ENCODE peak calls at places on chromosomes 3 and 15, in five cellular contexts. One of them, this sample, is unnamed.

GRCh38 chr15:70142322-70143191 is 44.8 kb upstream of the TLE3 start:
- DNase-seq in uterus: peak; percentile 47
- DNase-seq in K562: no peak
- DNase-seq in thyroid gland: peak; percentile 65
- DNase-seq in Peyer's patch: no peak
- DNase-seq in this sample: no peak

GRCh38 chr3:132870596-132870995 is 148.4 kb upstream of the NPHP3 start:
- DNase-seq in uterus: no peak
- DNase-seq in K562: no peak
- DNase-seq in thyroid gland: no peak
- DNase-seq in Peyer's patch: no peak
- DNase-seq in this sample: no peak

GRCh38 chr3:88141458-88142083 is 8.2 kb upstream of the C3orf38 start:
- DNase-seq in uterus: no peak
- DNase-seq in K562: no peak
- DNase-seq in thyroid gland: no peak
- DNase-seq in Peyer's patch: no peak
- DNase-seq in this sample: no peak

GRCh38 chr3:180358179-180358578 is 243.8 kb upstream of the TTC14 start:
- DNase-seq in uterus: no peak
- DNase-seq in K562: no peak
- DNase-seq in thyroid gland: no peak
- DNase-seq in Peyer's patch: no peak
- DNase-seq in this sample: no peak

GRCh38 chr3:148023994-148024393 is 614.8 kb downstream of the ZIC1 start:
- DNase-seq in uterus: no peak
- DNase-seq in K562: no peak
- DNase-seq in thyroid gland: no peak
- DNase-seq in Peyer's patch: no peak
- DNase-seq in this sample: no peak

GRCh38 chr3:107524214-107525100 is 1.7 kb downstream of the BBX start:
- DNase-seq in uterus: peak; percentile 51
- DNase-seq in K562: peak; percentile 38
- DNase-seq in thyroid gland: peak; percentile 80
- DNase-seq in Peyer's patch: peak; percentile 68
- DNase-seq in this sample: peak; percentile 42

GRCh38 chr15:70436428-70436827 is 326.9 kb downstream of the UACA start:
- DNase-seq in uterus: no peak
- DNase-seq in K562: no peak
- DNase-seq in thyroid gland: no peak
- DNase-seq in Peyer's patch: peak; percentile 3
- DNase-seq in this sample: no peak

GRCh38 chr15:100544290-100544945 is 15.7 kb upstream of the CERS3 start:
- DNase-seq in uterus: no peak
- DNase-seq in K562: no peak
- DNase-seq in thyroid gland: no peak
- DNase-seq in Peyer's patch: no peak
- DNase-seq in this sample: no peak

GRCh38 chr15:36832792-36833191 is 253.4 kb downstream of the CDIN1 start:
- DNase-seq in uterus: no peak
- DNase-seq in K562: no peak
- DNase-seq in thyroid gland: no peak
- DNase-seq in Peyer's patch: no peak
- DNase-seq in this sample: no peak

GRCh38 chr15:74365619-74366445 is 1.6 kb downstream of the CYP11A1 start:
- DNase-seq in uterus: peak; percentile 69
- DNase-seq in K562: no peak
- DNase-seq in thyroid gland: peak; percentile 28
- DNase-seq in Peyer's patch: no peak
- DNase-seq in this sample: no peak

GRCh38 chr15:82548700-82549099 is 8.4 kb upstream of the RPS17 start:
- DNase-seq in uterus: no peak
- DNase-seq in K562: peak; percentile 19
- DNase-seq in thyroid gland: no peak
- DNase-seq in Peyer's patch: no peak
- DNase-seq in this sample: no peak

GRCh38 chr3:48427630-48427962 is 2.3 kb downstream of the PLXNB1 start:
- DNase-seq in uterus: no peak
- DNase-seq in K562: no peak
- DNase-seq in thyroid gland: peak; percentile 54
- DNase-seq in Peyer's patch: no peak
- DNase-seq in this sample: peak; percentile 21

GRCh38 chr3:129971368-129972052 is 3.0 kb upstream of the TRH start:
- DNase-seq in uterus: no peak
- DNase-seq in K562: no peak
- DNase-seq in thyroid gland: no peak
- DNase-seq in Peyer's patch: no peak
- DNase-seq in this sample: no peak

GRCh38 chr15:50685191-50685975 is 1.2 kb downstream of the TRPM7 start:
- DNase-seq in uterus: no peak
- DNase-seq in K562: no peak
- DNase-seq in thyroid gland: peak; percentile 17
- DNase-seq in Peyer's patch: no peak
- DNase-seq in this sample: no peak

GRCh38 chr3:82020282-82020681 is 258.8 kb upstream of the GBE1 start:
- DNase-seq in uterus: no peak
- DNase-seq in K562: no peak
- DNase-seq in thyroid gland: no peak
- DNase-seq in Peyer's patch: no peak
- DNase-seq in this sample: no peak

GRCh38 chr3:139794469-139795265 is 116.9 kb upstream of the NMNAT3 start:
- DNase-seq in uterus: no peak
- DNase-seq in K562: no peak
- DNase-seq in thyroid gland: no peak
- DNase-seq in Peyer's patch: no peak
- DNase-seq in this sample: no peak

GRCh38 chr15:47975422-47975821 is 145.4 kb upstream of the SLC24A5 start:
- DNase-seq in uterus: no peak
- DNase-seq in K562: no peak
- DNase-seq in thyroid gland: no peak
- DNase-seq in Peyer's patch: no peak
- DNase-seq in this sample: no peak

GRCh38 chr3:116059421-116060096 is 385.7 kb downstream of the LSAMP start:
- DNase-seq in uterus: no peak
- DNase-seq in K562: peak; percentile 10
- DNase-seq in thyroid gland: peak; percentile 4
- DNase-seq in Peyer's patch: no peak
- DNase-seq in this sample: no peak

GRCh38 chr15:48414015-48414414 is 82.8 kb downstream of the DUT start:
- DNase-seq in uterus: no peak
- DNase-seq in K562: no peak
- DNase-seq in thyroid gland: no peak
- DNase-seq in Peyer's patch: no peak
- DNase-seq in this sample: no peak

GRCh38 chr15:93087825-93088199 is 1.2 kb downstream of the RGMA start:
- DNase-seq in uterus: peak; percentile 84
- DNase-seq in K562: peak; percentile 71
- DNase-seq in thyroid gland: peak; percentile 59
- DNase-seq in Peyer's patch: peak; percentile 80
- DNase-seq in this sample: peak; percentile 52

GRCh38 chr15:42549052-42549491 is 434 bp downstream of the HAUS2 start:
- DNase-seq in uterus: peak; percentile 25
- DNase-seq in K562: no peak
- DNase-seq in thyroid gland: peak; percentile 30
- DNase-seq in Peyer's patch: no peak
- DNase-seq in this sample: peak; percentile 31

GRCh38 chr15:87610366-87610765 is 646.2 kb downstream of the NTRK3 start:
- DNase-seq in uterus: peak; percentile 22
- DNase-seq in K562: peak; percentile 54
- DNase-seq in thyroid gland: no peak
- DNase-seq in Peyer's patch: no peak
- DNase-seq in this sample: no peak

GRCh38 chr3:11641683-11642407 is 1.9 kb downstream of the VGLL4 start:
- DNase-seq in uterus: no peak
- DNase-seq in K562: peak; percentile 24
- DNase-seq in thyroid gland: peak; percentile 30
- DNase-seq in Peyer's patch: no peak
- DNase-seq in this sample: no peak

GRCh38 chr3:26106119-26106690 is 316.3 kb downstream of the OXSM start:
- DNase-seq in uterus: no peak
- DNase-seq in K562: no peak
- DNase-seq in thyroid gland: no peak
- DNase-seq in Peyer's patch: no peak
- DNase-seq in this sample: no peak

GRCh38 chr3:49929333-49930240 is at the start of gene MON1A:
- DNase-seq in uterus: peak; percentile 99
- DNase-seq in K562: peak; percentile 82
- DNase-seq in thyroid gland: peak; percentile 96
- DNase-seq in Peyer's patch: peak; percentile 98
- DNase-seq in this sample: peak; percentile 97
- H3K27ac ChIP-seq in uterus: peak within 1 kb of the TSS; percentile 86
- H3K27ac ChIP-seq in K562: peak within 1 kb of the TSS; percentile 95
- H3K27ac ChIP-seq in thyroid gland: peak within 1 kb of the TSS; percentile 87
- H3K27ac ChIP-seq in Peyer's patch: peak within 1 kb of the TSS; percentile 96
- H3K27ac ChIP-seq in this sample: peak within 1 kb of the TSS; percentile 93

GRCh38 chr3:14602006-14602803 is 49.4 kb upstream of the CCDC174 start:
- DNase-seq in uterus: no peak
- DNase-seq in K562: peak; percentile 43
- DNase-seq in thyroid gland: no peak
- DNase-seq in Peyer's patch: no peak
- DNase-seq in this sample: no peak
- H3K4me3 ChIP-seq in uterus: no peak overlapping the region
- H3K4me3 ChIP-seq in K562: no peak overlapping the region
- H3K4me3 ChIP-seq in thyroid gland: no peak overlapping the region
- H3K4me3 ChIP-seq in Peyer's patch: no peak overlapping the region
- H3K4me3 ChIP-seq in this sample: peak overlapping the region; percentile 34

GRCh38 chr3:13188380-13188779 is 115.2 kb upstream of the IQSEC1 start:
- DNase-seq in uterus: no peak
- DNase-seq in K562: no peak
- DNase-seq in thyroid gland: no peak
- DNase-seq in Peyer's patch: no peak
- DNase-seq in this sample: no peak

GRCh38 chr3:13191016-13191415 is 117.8 kb upstream of the IQSEC1 start:
- DNase-seq in uterus: no peak
- DNase-seq in K562: no peak
- DNase-seq in thyroid gland: no peak
- DNase-seq in Peyer's patch: no peak
- DNase-seq in this sample: no peak

GRCh38 chr3:13190376-13190762 is 117.1 kb upstream of the IQSEC1 start:
- DNase-seq in uterus: no peak
- DNase-seq in K562: no peak
- DNase-seq in thyroid gland: no peak
- DNase-seq in Peyer's patch: no peak
- DNase-seq in this sample: no peak

GRCh38 chr3:13188975-13189374 is 115.7 kb upstream of the IQSEC1 start:
- DNase-seq in uterus: no peak
- DNase-seq in K562: no peak
- DNase-seq in thyroid gland: no peak
- DNase-seq in Peyer's patch: no peak
- DNase-seq in this sample: no peak

DNA sequence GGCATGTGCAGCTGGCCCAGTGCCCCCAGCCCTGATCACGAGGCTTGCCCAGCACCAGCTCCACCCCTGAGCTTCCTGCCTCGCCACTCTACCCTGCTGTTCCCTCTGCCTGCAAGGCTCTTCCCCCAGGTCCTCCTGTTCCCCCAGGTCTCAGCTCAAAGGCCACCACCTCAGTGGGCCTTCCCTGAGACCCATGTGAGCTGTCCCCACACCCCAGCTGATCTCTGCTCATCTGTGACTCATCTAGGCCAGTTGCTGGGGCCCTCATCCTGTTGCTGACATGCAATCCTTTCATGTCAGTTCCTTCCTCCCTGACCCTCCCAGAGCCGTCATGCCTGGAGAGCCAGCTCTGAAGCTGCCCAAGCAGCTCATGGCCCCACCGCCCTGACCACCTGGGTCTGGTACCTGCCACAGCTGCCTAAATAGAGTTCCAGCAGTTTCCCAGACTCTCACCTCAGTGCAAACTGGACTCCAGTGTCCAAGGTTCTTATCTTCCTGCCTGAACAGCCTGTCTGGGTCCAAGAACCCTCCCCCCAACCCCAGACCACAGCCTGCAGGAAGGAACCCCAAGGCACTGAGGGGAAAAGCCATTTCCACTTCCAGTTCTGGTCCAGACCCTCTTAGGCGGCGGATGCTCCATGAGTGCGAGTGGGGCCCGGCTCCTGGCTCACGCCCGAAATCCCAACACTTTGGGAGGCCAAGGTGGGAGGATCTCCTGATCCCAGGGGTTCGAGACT is 116.6 kb upstream of the IQSEC1 start:
- DNase-seq in uterus: no peak
- DNase-seq in K562: no peak
- DNase-seq in thyroid gland: no peak
- DNase-seq in Peyer's patch: no peak
- DNase-seq in this sample: no peak
- H3K4me1 ChIP-seq in uterus: no peaks in the 10 kb centered on the region
- H3K4me1 ChIP-seq in K562: no peaks in the 10 kb centered on the region
- H3K4me1 ChIP-seq in thyroid gland: no peaks in the 10 kb centered on the region
- H3K4me1 ChIP-seq in Peyer's patch: no peaks in the 10 kb centered on the region
- H3K4me1 ChIP-seq in this sample: no peaks in the 10 kb centered on the region

GRCh38 chr3:127680146-127680661 is 7.5 kb downstream of the ABTB1 start:
- DNase-seq in uterus: peak; percentile 12
- DNase-seq in K562: no peak
- DNase-seq in thyroid gland: peak; percentile 1
- DNase-seq in Peyer's patch: peak; percentile 42
- DNase-seq in this sample: no peak

GRCh38 chr3:127679534-127680145 is 6.9 kb downstream of the ABTB1 start:
- DNase-seq in uterus: no peak
- DNase-seq in K562: peak; percentile 18
- DNase-seq in thyroid gland: peak; percentile 1
- DNase-seq in Peyer's patch: peak; percentile 41
- DNase-seq in this sample: no peak

GRCh38 chr3:127677541-127678314 is 5.0 kb downstream of the ABTB1 start:
- DNase-seq in uterus: peak; percentile 10
- DNase-seq in K562: no peak
- DNase-seq in thyroid gland: peak; percentile 2
- DNase-seq in Peyer's patch: peak; percentile 36
- DNase-seq in this sample: no peak

GRCh38 chr3:127678315-127678599 is 5.5 kb downstream of the ABTB1 start:
- DNase-seq in uterus: no peak
- DNase-seq in K562: no peak
- DNase-seq in thyroid gland: no peak
- DNase-seq in Peyer's patch: no peak
- DNase-seq in this sample: no peak

DNA sequence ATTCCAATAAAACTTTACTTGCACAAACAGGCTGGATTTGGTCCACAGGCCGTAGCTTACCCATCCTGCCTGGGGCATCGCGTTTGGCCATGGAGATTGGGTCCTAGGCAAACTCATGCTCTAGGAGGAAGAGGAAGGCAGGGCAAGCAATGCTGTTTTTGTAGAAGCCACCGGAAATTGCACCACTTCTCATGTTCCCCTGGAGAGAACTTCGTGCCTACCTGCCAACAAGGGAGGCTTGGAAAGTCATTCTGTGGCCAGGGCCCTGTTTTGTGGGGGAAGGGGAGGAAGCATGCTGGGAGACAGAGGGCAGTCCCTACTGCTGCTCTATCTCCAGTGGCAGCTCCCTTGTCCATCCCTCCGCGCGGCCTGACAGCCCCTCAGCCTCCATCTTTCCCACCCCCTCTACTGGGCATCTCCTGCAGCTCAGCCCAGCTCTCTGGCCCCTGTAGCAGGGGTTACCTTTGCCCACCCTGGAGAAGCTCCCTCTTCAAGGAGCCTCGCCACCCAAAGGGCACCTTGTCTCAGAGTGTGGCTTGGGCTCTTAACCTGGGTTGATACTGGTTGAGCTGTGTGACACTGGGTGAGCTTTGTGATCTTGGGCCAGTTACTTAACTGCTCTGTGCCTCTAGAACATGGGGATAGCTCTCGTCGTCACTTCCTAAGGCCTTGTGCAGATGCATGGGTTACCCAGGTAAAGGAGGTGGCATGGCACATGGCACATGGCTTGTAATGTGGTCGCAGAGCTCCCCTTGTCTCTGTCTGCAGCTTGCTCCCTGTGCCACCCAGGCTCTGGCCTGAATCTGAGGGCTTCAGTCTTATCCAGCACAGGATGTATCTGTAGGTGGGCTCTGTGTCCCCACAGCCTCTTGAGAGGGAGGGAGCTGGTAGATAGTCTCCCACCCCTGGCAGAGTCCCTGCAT is 6.1 kb downstream of the ABTB1 start:
- DNase-seq in uterus: peak; percentile 15
- DNase-seq in K562: no peak
- DNase-seq in thyroid gland: peak; percentile 1
- DNase-seq in Peyer's patch: peak; percentile 35
- DNase-seq in this sample: no peak
- H3K27ac ChIP-seq in uterus: no peak overlapping the region
- H3K27ac ChIP-seq in K562: no peak overlapping the region
- H3K27ac ChIP-seq in thyroid gland: no peak overlapping the region
- H3K27ac ChIP-seq in Peyer's patch: no peak overlapping the region
- H3K27ac ChIP-seq in this sample: no peak overlapping the region

This sample was measured in small intestine.